ENCODE peak calls at places on chromosomes 6 and 20, in six cellular contexts. D, O, P, Z, S and N are unnamed samples.

GRCh38 chr6:143038845-143039244 is 21.8 kb upstream of the AIG1 start:
- DNase-seq in O (no peak), P (no peak), S (no peak), Z (no peak), D (no peak), N (no peak)

GRCh38 chr20:17967595-17968365 is 814 bp downstream of the SNX5 start:
- DNase-seq in D (no peak), S (peak; percentile 55), Z (no peak), P (no peak), O (no peak), N (peak; percentile 49)

GRCh38 chr6:128570439-128571063 is 50.2 kb upstream of the PTPRK start:
- DNase-seq in S (no peak), P (no peak), D (no peak), Z (no peak), O (no peak), N (no peak)

GRCh38 chr6:113529191-113529590 is 328.0 kb upstream of the MARCKS start:
- DNase-seq in D (no peak), S (no peak), P (no peak), O (no peak), Z (no peak), N (no peak)

GRCh38 chr6:27791182-27791939 is 120.8 kb downstream of the OR2B2 start:
- DNase-seq in P (peak; percentile 75), O (peak; percentile 45), D (peak; percentile 62), Z (peak; percentile 80), S (no peak), N (no peak)

GRCh38 chr6:31837612-31838553 is 10.3 kb downstream of the HSPA1B start:
- DNase-seq in O (no peak), S (no peak), P (no peak), Z (no peak), D (no peak), N (no peak)

GRCh38 chr6:88145298-88145963 is 20.7 kb downstream of the CNR1 start:
- DNase-seq in Z (no peak), O (no peak), S (no peak), P (no peak), D (no peak), N (no peak)

GRCh38 chr6:254011-254410 is 38.3 kb upstream of the DUSP22 start:
- DNase-seq in Z (no peak), O (no peak), P (no peak), S (no peak), D (no peak), N (no peak)

GRCh38 chr20:23629017-23629541 is 8.7 kb downstream of the CST3 start:
- DNase-seq in D (no peak), Z (no peak), P (peak; percentile 74), S (no peak), O (peak; percentile 47), N (no peak)

GRCh38 chr6:45450132-45450531 is 72.4 kb upstream of the SUPT3H start:
- DNase-seq in O (no peak), P (no peak), D (no peak), S (no peak), Z (no peak), N (no peak)

GRCh38 chr20:38671186-38671585 is 53.1 kb upstream of the SLC32A1 start:
- DNase-seq in S (no peak), D (no peak), O (no peak), P (no peak), Z (no peak), N (no peak)

GRCh38 chr20:51902933-51903332 is 100.6 kb upstream of the SALL4 start:
- DNase-seq in D (no peak), Z (no peak), S (no peak), P (no peak), O (no peak), N (no peak)

GRCh38 chr6:166192557-166192956 is 24.9 kb upstream of the TBXT start:
- DNase-seq in D (no peak), O (no peak), Z (no peak), P (no peak), S (no peak), N (no peak)

GRCh38 chr6:35392111-35392702 is 49.8 kb downstream of the PPARD start:
- DNase-seq in P (no peak), O (peak; percentile 21), S (peak; percentile 76), Z (no peak), D (peak; percentile 65), N (no peak)

GRCh38 chr6:122653094-122653493 is 42.9 kb downstream of the PKIB start:
- DNase-seq in S (no peak), O (no peak), Z (no peak), P (peak; percentile 70), D (no peak), N (no peak)

GRCh38 chr6:137044366-137045220 is at the start of gene IL20RA:
- DNase-seq in Z (peak; percentile 43), O (peak; percentile 20), S (peak; percentile 67), D (peak; percentile 48), P (no peak), N (no peak)

GRCh38 chr6:12009180-12009748 is 2.8 kb upstream of the HIVEP1 start:
- DNase-seq in D (no peak), O (no peak), S (no peak), P (no peak), Z (no peak), N (no peak)

GRCh38 chr20:64228751-64229518 is 26.6 kb upstream of the PCMTD2 start:
- DNase-seq in S (no peak), Z (no peak), P (no peak), O (no peak), D (no peak), N (no peak)

GRCh38 chr6:12014027-12014872 is 2.1 kb downstream of the HIVEP1 start:
- DNase-seq in P (no peak), D (no peak), O (no peak), Z (no peak), S (no peak), N (no peak)

GRCh38 chr6:57198926-57199636 is 23.0 kb downstream of the RAB23 start:
- DNase-seq in S (no peak), Z (no peak), D (no peak), O (no peak), P (no peak), N (no peak)

GRCh38 chr6:4957521-4958231 is 46.2 kb downstream of the RPP40 start:
- DNase-seq in D (no peak), O (no peak), S (no peak), P (no peak), Z (no peak), N (no peak)

GRCh38 chr20:46350201-46350985 is 42.1 kb upstream of the CDH22 start:
- DNase-seq in P (no peak), O (no peak), D (no peak), Z (no peak), S (no peak), N (no peak)

GRCh38 chr6:34573567-34574183 is 17.5 kb upstream of the SPDEF start:
- DNase-seq in Z (no peak), P (no peak), D (no peak), O (no peak), S (no peak), N (no peak)

GRCh38 chr6:16160794-16161193 is 31.9 kb downstream of the MYLIP start:
- DNase-seq in O (no peak), P (no peak), D (no peak), Z (no peak), S (no peak), N (no peak)

GRCh38 chr6:16165641-16166040 is 36.8 kb downstream of the MYLIP start:
- DNase-seq in Z (no peak), P (no peak), D (no peak), S (no peak), O (no peak), N (no peak)

GRCh38 chr6:16163535-16164300 is 34.8 kb downstream of the MYLIP start:
- DNase-seq in S (no peak), O (no peak), P (no peak), D (no peak), Z (no peak), N (no peak)

GRCh38 chr6:16162003-16162402 is 33.1 kb downstream of the MYLIP start:
- DNase-seq in P (no peak), D (no peak), Z (no peak), S (no peak), O (no peak), N (no peak)

GRCh38 chr6:16163066-16163465 is 34.2 kb downstream of the MYLIP start:
- DNase-seq in Z (no peak), P (no peak), O (no peak), D (no peak), S (no peak), N (no peak)
- H3K27ac ChIP-seq in Z (no peak overlapping the region), P (no peak overlapping the region), O (no peak overlapping the region), D (no peak overlapping the region), S (no peak overlapping the region), N (no peak overlapping the region)

GRCh38 chr6:41374618-41375590 is 39.5 kb downstream of the NCR2 start:
- DNase-seq in Z (no peak), D (no peak), S (no peak), P (no peak), O (no peak), N (no peak)
- H3K27me3 ChIP-seq in Z (peaks cover 17% of the 10 kb centered on the region), D (peaks cover 39% of the 10 kb centered on the region), S (no peaks in the 10 kb centered on the region), P (peaks cover 3% of the 10 kb centered on the region), O (peaks cover 95% of the 10 kb centered on the region), N (peaks cover 27% of the 10 kb centered on the region)

DNA sequence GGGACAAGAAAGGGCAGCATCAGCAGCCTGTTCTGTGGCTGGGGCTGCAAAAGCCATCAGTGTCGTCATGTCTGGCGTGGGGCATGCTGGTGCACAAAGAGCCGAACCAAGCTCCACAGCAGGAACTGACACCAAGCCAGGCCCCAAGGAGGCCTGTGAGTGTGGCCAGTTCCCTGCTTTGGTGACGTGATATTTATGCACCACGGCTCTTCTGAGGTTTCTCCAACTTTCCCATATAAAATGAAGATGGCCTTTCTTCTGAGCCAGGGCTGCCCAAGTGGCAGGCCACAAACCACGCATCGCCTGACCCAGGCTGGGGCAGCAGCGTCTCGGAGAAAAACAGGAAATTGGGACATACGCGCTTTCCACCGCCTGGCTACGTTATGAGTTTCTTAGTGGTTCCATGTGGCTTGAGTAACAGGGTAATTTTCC is 109.9 kb downstream of the RIN2 start:
- DNase-seq in D (no peak), Z (no peak), O (peak; percentile 23), P (no peak), S (no peak), N (peak; percentile 36)
- H3K27ac ChIP-seq in D (no peak overlapping the region), Z (no peak overlapping the region), O (no peak overlapping the region), P (no peak overlapping the region), S (no peak overlapping the region), N (no peak overlapping the region)

GRCh38 chr20:35601021-35601973 is 14.3 kb upstream of the SPAG4 start:
- DNase-seq in S (peak; percentile 77), D (peak; percentile 75), Z (peak; percentile 79), O (peak; percentile 74), P (no peak), N (peak; percentile 72)

GRCh38 chr20:35602851-35603495 is 12.7 kb upstream of the SPAG4 start:
- DNase-seq in P (no peak), Z (no peak), O (no peak), S (no peak), D (no peak), N (no peak)

GRCh38 chr20:35603695-35604443 is 11.8 kb upstream of the SPAG4 start:
- DNase-seq in O (no peak), S (no peak), Z (no peak), P (no peak), D (peak; percentile 34), N (no peak)

GRCh38 chr20:35600176-35600995 is 15.2 kb upstream of the SPAG4 start:
- DNase-seq in P (no peak), Z (no peak), S (no peak), O (no peak), D (no peak), N (no peak)

DNA sequence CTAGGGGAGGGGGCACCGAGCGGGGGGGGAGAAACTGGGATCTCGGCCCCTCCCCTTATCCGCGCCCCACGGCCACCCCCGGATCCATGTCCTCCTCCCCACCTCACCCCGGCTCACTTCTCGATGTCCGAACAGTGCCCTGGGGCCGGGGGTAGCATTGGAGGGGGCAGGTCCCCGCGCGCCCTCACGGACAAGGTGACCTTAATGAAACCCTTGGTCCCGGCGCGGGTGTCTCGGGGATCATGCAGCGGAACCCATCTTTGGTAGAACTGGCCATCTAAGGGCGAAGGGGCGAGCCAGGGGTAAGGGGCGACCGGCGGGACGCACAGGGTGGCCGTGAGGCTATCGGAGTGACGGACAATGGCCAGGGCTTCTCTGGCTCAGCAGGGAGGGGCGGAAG is 13.6 kb upstream of the SPAG4 start:
- DNase-seq in Z (no peak), P (no peak), D (no peak), S (no peak), O (no peak), N (no peak)
- H3K27me3 ChIP-seq in Z (no peaks in the 10 kb centered on the region), P (no peaks in the 10 kb centered on the region), D (no peaks in the 10 kb centered on the region), S (no peaks in the 10 kb centered on the region), O (peaks cover 47% of the 10 kb centered on the region), N (no peaks in the 10 kb centered on the region)